ENCODE peak calls at places on chromosomes 12 and 14, in six cellular contexts. H is IMR-90, X is neuronal stem cell, O is trophoblast cell, V is H9, P is H1. A is an unnamed sample.

GRCh38 chr14:95141684-95142083 is 15.6 kb downstream of the DICER1 start:
- DNase-seq in O (no peak), V (no peak), H (no peak), P (no peak), X (no peak), A (no peak)

GRCh38 chr12:122839907-122840554 is 4.8 kb downstream of the HIP1R start:
- DNase-seq in O (no peak), X (no peak), P (no peak), V (no peak), H (no peak), A (no peak)

GRCh38 chr14:50360851-50361250 is 35.8 kb downstream of the CDKL1 start:
- DNase-seq in P (no peak), V (no peak), X (no peak), O (peak; percentile 10), H (no peak), A (no peak)

GRCh38 chr12:130192667-130193345 is 30.5 kb downstream of the FZD10 start:
- DNase-seq in X (no peak), H (no peak), V (peak; percentile 69), O (no peak), P (peak; percentile 25), A (no peak)

GRCh38 chr12:31568498-31568897 is 22.4 kb downstream of the DENND5B start:
- DNase-seq in H (no peak), X (no peak), V (no peak), O (no peak), P (no peak), A (no peak)

GRCh38 chr12:116116650-116117424 is 160.7 kb downstream of the MED13L start:
- DNase-seq in O (no peak), P (no peak), V (no peak), H (no peak), X (no peak), A (no peak)

GRCh38 chr14:100786131-100786530 is 39.8 kb upstream of the MEG3 start:
- DNase-seq in V (no peak), P (no peak), O (no peak), X (no peak), H (no peak), A (no peak)

GRCh38 chr14:103694572-103695026 is 20.7 kb downstream of the XRCC3 start:
- DNase-seq in H (no peak), O (no peak), V (no peak), X (no peak), P (no peak), A (no peak)

GRCh38 chr14:63551338-63551737 is 8.2 kb upstream of the PPP2R5E start:
- DNase-seq in P (no peak), V (no peak), O (no peak), X (no peak), H (peak; percentile 69), A (peak; percentile 7)

GRCh38 chr14:90938615-90939014 is 121.8 kb downstream of the RPS6KA5 start:
- DNase-seq in H (no peak), P (no peak), V (no peak), O (no peak), X (no peak), A (no peak)
- H2BK5ac ChIP-seq in H (no peak overlapping the region), P (no peak overlapping the region), V (no peak overlapping the region), O (no peak overlapping the region), X (no peak overlapping the region), A (no peak overlapping the region)

GRCh38 chr12:39230086-39230485 is 212.8 kb downstream of the KIF21A start:
- DNase-seq in P (no peak), V (no peak), O (no peak), X (no peak), H (no peak), A (peak; percentile 97)
- H4K91ac ChIP-seq in P (no peak overlapping the region), V (no peak overlapping the region), O (no peak overlapping the region), X (no peak overlapping the region), H (no peak overlapping the region), A (no peak overlapping the region)

GRCh38 chr12:54428050-54429013 is 9.3 kb upstream of the ITGA5 start:
- DNase-seq in H (peak; percentile 68), P (no peak), X (no peak), V (peak; percentile 57), O (no peak), A (peak; percentile 60)
- H2BK5ac ChIP-seq in H (peak overlapping the region; percentile 73), P (peak overlapping the region; percentile 8), X (no peak overlapping the region), V (no peak overlapping the region), O (no peak overlapping the region), A (no peak overlapping the region)

DNA sequence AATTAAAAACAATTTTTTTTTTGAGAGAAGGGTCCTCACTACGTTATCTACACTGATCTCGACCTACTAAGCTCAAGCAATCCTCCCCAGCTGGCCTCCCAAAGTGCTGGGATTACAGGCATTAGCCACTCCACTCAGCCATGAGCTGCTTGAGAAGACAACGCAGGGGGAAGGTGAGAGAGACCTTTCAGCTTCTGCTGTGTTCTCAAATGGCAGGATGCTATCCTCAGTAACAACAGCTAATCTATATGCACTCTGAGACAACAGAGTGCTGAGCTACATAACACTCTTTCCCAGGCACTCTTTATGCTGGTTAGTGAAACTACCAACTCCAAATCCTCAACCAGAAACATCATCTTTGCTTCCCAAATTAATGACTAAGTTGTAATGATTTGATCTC is 526.1 kb downstream of the CCER1 start:
- DNase-seq in H (no peak), P (no peak), V (no peak), X (no peak), O (no peak), A (no peak)
- H4K91ac ChIP-seq in H (no peak overlapping the region), P (no peak overlapping the region), V (no peak overlapping the region), X (no peak overlapping the region), O (no peak overlapping the region), A (no peak overlapping the region)

GRCh38 chr12:54437243-54437642 is 18.2 kb upstream of the ITGA5 start:
- DNase-seq in H (no peak), P (no peak), O (no peak), V (no peak), X (no peak), A (no peak)

GRCh38 chr12:54429014-54429471 is 10.0 kb upstream of the ITGA5 start:
- DNase-seq in H (no peak), O (peak; percentile 40), V (no peak), X (no peak), P (no peak), A (no peak)

GRCh38 chr12:54431911-54432814 is 13.1 kb upstream of the ITGA5 start:
- DNase-seq in V (peak; percentile 82), H (peak; percentile 80), P (no peak), X (no peak), O (peak; percentile 99), A (peak; percentile 85)

GRCh38 chr12:54430471-54431075 is 11.5 kb upstream of the ITGA5 start:
- DNase-seq in H (no peak), V (no peak), X (no peak), P (no peak), O (peak; percentile 56), A (peak; percentile 55)

GRCh38 chr12:54432815-54433164 is 13.7 kb upstream of the ITGA5 start:
- DNase-seq in X (no peak), P (no peak), V (no peak), H (no peak), O (no peak), A (no peak)
- H2BK5ac ChIP-seq in X (no peak overlapping the region), P (no peak overlapping the region), V (no peak overlapping the region), H (peak overlapping the region; percentile 32), O (no peak overlapping the region), A (no peak overlapping the region)

DNA sequence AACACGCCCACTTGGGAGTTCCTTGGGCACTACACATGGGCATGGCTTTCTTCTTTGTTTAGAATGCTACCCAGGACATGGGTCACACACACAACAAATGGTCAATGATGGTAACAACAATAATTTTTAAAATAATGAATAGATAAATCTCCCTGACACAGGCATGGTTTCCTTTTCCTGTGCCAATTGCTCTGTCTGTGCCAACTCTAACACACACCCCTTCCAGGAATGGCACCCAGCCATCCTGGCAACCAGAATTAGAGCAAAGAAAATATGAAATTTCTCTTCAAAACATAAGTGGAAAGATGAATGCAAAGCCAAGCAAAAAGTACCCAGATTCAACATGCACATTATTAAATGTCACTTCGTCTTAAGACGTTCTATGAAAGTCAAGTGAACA is 104.9 kb upstream of the SOX5 start:
- DNase-seq in X (no peak), V (no peak), H (no peak), O (no peak), P (no peak), A (no peak)
- H4K91ac ChIP-seq in X (no peak overlapping the region), V (no peak overlapping the region), H (no peak overlapping the region), O (no peak overlapping the region), P (no peak overlapping the region), A (no peak overlapping the region)

GRCh38 chr14:56561586-56561985 is 18.0 kb upstream of the TMEM260 start:
- DNase-seq in V (no peak), H (no peak), X (no peak), P (no peak), O (no peak), A (no peak)

GRCh38 chr14:56552615-56553014 is 27.0 kb upstream of the TMEM260 start:
- DNase-seq in H (no peak), P (no peak), O (no peak), V (peak; percentile 51), X (no peak), A (no peak)

GRCh38 chr14:56554301-56554700 is 25.3 kb upstream of the TMEM260 start:
- DNase-seq in O (no peak), P (no peak), X (no peak), V (no peak), H (no peak), A (no peak)

DNA sequence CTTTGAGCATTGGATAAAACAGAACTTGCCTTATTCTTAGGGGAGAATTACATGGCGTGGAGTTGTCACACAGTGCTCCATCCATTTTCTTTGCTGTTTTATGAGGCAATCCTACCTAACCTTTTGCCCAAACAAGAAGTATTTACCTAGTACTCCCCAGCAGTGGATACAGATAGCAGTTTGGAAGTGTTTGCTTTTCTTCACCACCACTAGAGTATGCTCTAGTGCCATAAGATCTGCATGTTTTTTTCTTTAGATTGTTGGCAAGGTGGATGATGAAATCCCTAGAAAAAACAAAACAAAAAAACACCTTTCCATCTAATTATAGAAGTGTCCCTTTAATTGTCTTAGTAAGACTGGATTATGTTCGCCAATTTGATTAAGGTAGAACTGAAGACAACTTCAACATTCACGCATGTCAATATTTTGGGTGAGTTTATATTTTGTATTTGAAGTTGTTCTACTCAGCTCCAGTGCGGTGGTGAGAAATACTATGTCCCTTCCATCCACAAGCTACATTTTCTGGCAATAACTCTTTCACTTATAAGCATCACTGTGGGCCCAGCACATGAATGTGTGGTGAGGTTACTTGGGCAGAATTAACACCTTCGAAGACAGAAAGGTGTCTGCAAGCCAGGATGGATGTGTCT is 23.6 kb upstream of the TMEM260 start:
- DNase-seq in O (peak; percentile 55), V (no peak), X (peak; percentile 29), H (peak; percentile 43), P (no peak), A (peak; percentile 41)
- H2BK5ac ChIP-seq in O (no peak overlapping the region), V (no peak overlapping the region), X (no peak overlapping the region), H (no peak overlapping the region), P (no peak overlapping the region), A (no peak overlapping the region)

DNA sequence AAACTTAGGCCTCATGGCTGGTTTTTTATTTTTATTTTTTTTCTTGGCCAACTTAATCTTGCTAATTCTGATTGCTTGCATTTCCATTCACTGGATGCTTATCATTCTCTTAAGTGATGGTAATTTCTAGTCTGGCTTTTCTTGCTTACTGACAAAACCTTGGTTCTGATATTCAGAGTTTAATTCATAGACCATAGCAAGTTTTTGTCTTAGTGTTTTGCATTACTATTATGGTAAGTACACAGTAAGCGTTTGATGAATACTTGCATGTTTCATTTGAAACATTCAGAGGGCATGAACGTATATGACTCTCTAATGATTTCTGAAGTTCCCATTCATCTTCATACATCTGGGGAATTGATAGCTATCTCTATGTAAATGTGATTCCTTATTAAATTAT is 55.8 kb downstream of the GPHN start:
- DNase-seq in O (no peak), X (no peak), P (no peak), H (no peak), V (no peak), A (no peak)
- H4K91ac ChIP-seq in O (no peak overlapping the region), X (no peak overlapping the region), P (no peak overlapping the region), H (no peak overlapping the region), V (no peak overlapping the region), A (no peak overlapping the region)